ENCODE peak calls at places on chromosomes 12 and 14, in four cellular contexts. P is Caki2, Z is NAMALWA, B is T47D. E is an unnamed sample.

GRCh38 chr12:1481326-1481725 is 113.1 kb downstream of the FBXL14 start:
- DNase-seq in B (no peak), Z (no peak), P (no peak), E (no peak)

GRCh38 chr12:102603021-102603420 is 122.7 kb upstream of the IGF1 start:
- DNase-seq in B (no peak), P (no peak), Z (no peak), E (no peak)

GRCh38 chr14:95197498-95198010 is 40.2 kb upstream of the DICER1 start:
- DNase-seq in P (no peak), Z (no peak), B (peak), E (no peak)

GRCh38 chr14:61527325-61528100 is 167.8 kb upstream of the HIF1A start:
- DNase-seq in B (no peak), Z (no peak), P (peak), E (no peak)

GRCh38 chr12:106739318-106739717 is 35.2 kb upstream of the RIC8B start:
- DNase-seq in Z (no peak), B (no peak), P (no peak), E (no peak)

GRCh38 chr12:82019533-82019932 is 260.4 kb upstream of the PPFIA2 start:
- DNase-seq in B (no peak), Z (peak), P (peak), E (peak)

GRCh38 chr12:55934343-55934742 is 3.4 kb downstream of the DGKA start:
- DNase-seq in P (no peak), Z (no peak), B (no peak), E (no peak)

GRCh38 chr14:88829685-88830302 is 5.3 kb downstream of the TTC8 start:
- DNase-seq in B (no peak), P (no peak), Z (no peak), E (no peak)

GRCh38 chr14:95092723-95093122 is 64.6 kb downstream of the DICER1 start:
- DNase-seq in P (no peak), Z (no peak), B (no peak), E (no peak)

GRCh38 chr14:55074662-55075061 is 23.2 kb downstream of the MAPK1IP1L start:
- DNase-seq in Z (peak), P (no peak), B (no peak), E (peak)

GRCh38 chr12:103590271-103590670 is 3.2 kb downstream of the STAB2 start:
- DNase-seq in Z (no peak), B (no peak), P (no peak), E (no peak)

GRCh38 chr12:95231190-95231589 is 13.6 kb downstream of the VEZT start:
- DNase-seq in B (no peak), P (peak), Z (no peak), E (no peak)

GRCh38 chr12:52812749-52813148 is 1.2 kb downstream of the KRT4 start:
- DNase-seq in P (peak), Z (no peak), B (no peak), E (no peak)

GRCh38 chr14:23294346-23294733 is 8.3 kb downstream of the PPP1R3E start:
- DNase-seq in P (no peak), B (no peak), Z (no peak), E (no peak)

GRCh38 chr12:52801773-52802172 is 5.9 kb upstream of the KRT3 start:
- DNase-seq in Z (no peak), B (no peak), P (no peak), E (no peak)

GRCh38 chr14:63727736-63728728 is at the start of gene SGPP1:
- DNase-seq in Z (peak), B (peak), P (peak), E (peak)

GRCh38 chr14:29926701-29927595 is 699 bp downstream of the PRKD1 start:
- DNase-seq in P (peak), Z (no peak), B (no peak), E (no peak)

GRCh38 chr14:38145142-38145541 is 62.6 kb upstream of the SSTR1 start:
- DNase-seq in B (no peak), P (no peak), Z (no peak), E (no peak)

GRCh38 chr14:68621400-68622365 is 171.2 kb downstream of the ZFP36L1 start:
- DNase-seq in B (no peak), Z (no peak), P (peak), E (no peak)

GRCh38 chr14:71582705-71583104 is 349.5 kb upstream of the RGS6 start:
- DNase-seq in B (no peak), Z (no peak), P (no peak), E (no peak)

GRCh38 chr12:101927042-101927441 is 49.7 kb downstream of the DRAM1 start:
- DNase-seq in B (no peak), Z (no peak), P (no peak), E (no peak)